ENCODE peak calls at places on chromosomes 16 and 17, in six cellular contexts. C, H, O, G, Y and P are unnamed samples.

GRCh38 chr16:11755022-11755760 is 12.5 kb upstream of the TXNDC11 start:
- DNase-seq in C (no peak), H (no peak), O (no peak), G (no peak), Y (no peak), P (no peak)

GRCh38 chr17:17999364-18000007 is 26.8 kb downstream of the DRC3 start:
- DNase-seq in C (no peak), H (no peak), O (no peak), G (no peak), Y (no peak), P (no peak)

GRCh38 chr16:54303613-54304012 is 17.0 kb upstream of the IRX3 start:
- DNase-seq in C (no peak), H (no peak), O (no peak), G (no peak), Y (no peak), P (no peak)

GRCh38 chr16:819336-819735 is 18.8 kb upstream of the GNG13 start:
- DNase-seq in C (no peak), H (no peak), O (no peak), G (no peak), Y (no peak), P (no peak)

GRCh38 chr16:962901-963814 is 7.6 kb downstream of the LMF1 start:
- DNase-seq in C (no peak), H (peak; percentile 37), O (no peak), G (no peak), Y (no peak), P (no peak)

GRCh38 chr16:69924777-69925191 is 26.4 kb upstream of the CLEC18A start:
- DNase-seq in C (peak; percentile 67), H (no peak), O (no peak), G (no peak), Y (peak; percentile 88), P (no peak)

GRCh38 chr16:1895949-1896675 is 22.1 kb downstream of the HS3ST6 start:
- DNase-seq in C (no peak), H (no peak), O (no peak), G (no peak), Y (no peak), P (no peak)

GRCh38 chr17:55086635-55087058 is 118.1 kb downstream of the STXBP4 start:
- DNase-seq in C (peak; percentile 60), H (no peak), O (no peak), G (no peak), Y (peak; percentile 93), P (no peak)

GRCh38 chr16:67029249-67030096 is 524 bp downstream of the CBFB start:
- DNase-seq in C (no peak), H (peak; percentile 83), O (peak; percentile 64), G (peak; percentile 68), Y (peak; percentile 52), P (peak; percentile 68)

GRCh38 chr17:75877752-75878173 is 618 bp downstream of the TRIM47 start:
- DNase-seq in C (no peak), H (peak; percentile 86), O (peak; percentile 65), G (peak; percentile 73), Y (peak; percentile 73), P (peak; percentile 64)

GRCh38 chr16:79365687-79366086 is 234.8 kb downstream of the MAF start:
- DNase-seq in C (no peak), H (no peak), O (no peak), G (no peak), Y (no peak), P (no peak)

GRCh38 chr16:24689128-24689527 is 40.3 kb upstream of the TNRC6A start:
- DNase-seq in C (peak; percentile 34), H (no peak), O (no peak), G (peak; percentile 32), Y (peak; percentile 73), P (no peak)

GRCh38 chr17:42387221-42387657 is 1.0 kb downstream of the STAT3 start:
- DNase-seq in C (no peak), H (no peak), O (no peak), G (no peak), Y (peak; percentile 95), P (no peak)

GRCh38 chr17:60066576-60066975 is 12.1 kb downstream of the HEATR6 start:
- DNase-seq in C (no peak), H (no peak), O (no peak), G (no peak), Y (no peak), P (no peak)

GRCh38 chr16:9089660-9090059 is 1.8 kb upstream of the HAPSTR1 start:
- DNase-seq in C (no peak), H (no peak), O (no peak), G (no peak), Y (no peak), P (no peak)

GRCh38 chr17:31428111-31428510 is 36.6 kb downstream of the RAB11FIP4 start:
- DNase-seq in C (no peak), H (no peak), O (no peak), G (no peak), Y (no peak), P (no peak)

GRCh38 chr16:27526169-27526568 is 23.5 kb downstream of the GTF3C1 start:
- DNase-seq in C (no peak), H (no peak), O (no peak), G (no peak), Y (no peak), P (peak; percentile 42)

GRCh38 chr17:67441052-67441738 is 64.1 kb downstream of the PITPNC1 start:
- DNase-seq in C (no peak), H (no peak), O (peak; percentile 62), G (peak; percentile 31), Y (peak; percentile 61), P (no peak)

GRCh38 chr17:43890240-43890639 is 17.1 kb downstream of the MPP2 start:
- DNase-seq in C (no peak), H (no peak), O (no peak), G (no peak), Y (no peak), P (no peak)

GRCh38 chr17:28928061-28928460 is 23.3 kb downstream of the PHF12 start:
- DNase-seq in C (no peak), H (no peak), O (peak; percentile 27), G (no peak), Y (no peak), P (no peak)

GRCh38 chr16:56625140-56625942 is at the start of gene MT1E:
- DNase-seq in C (peak; percentile 20), H (peak; percentile 88), O (no peak), G (no peak), Y (peak; percentile 82), P (no peak)

GRCh38 chr17:80968602-80969029 is 23.0 kb upstream of the CHMP6 start:
- DNase-seq in C (no peak), H (no peak), O (no peak), G (no peak), Y (no peak), P (no peak)

GRCh38 chr17:7132511-7133094 is 18.0 kb upstream of the ASGR2 start:
- DNase-seq in C (no peak), H (no peak), O (no peak), G (peak; percentile 81), Y (peak; percentile 58), P (no peak)

GRCh38 chr17:233473-233941 is 52.1 kb upstream of the DOC2B start:
- DNase-seq in C (no peak), H (peak; percentile 61), O (no peak), G (peak; percentile 44), Y (no peak), P (no peak)

GRCh38 chr16:2054543-2055245 is 6.9 kb downstream of the TSC2 start:
- DNase-seq in C (no peak), H (peak; percentile 73), O (no peak), G (no peak), Y (no peak), P (no peak)

GRCh38 chr17:67546578-67547527 is 169.8 kb downstream of the PITPNC1 start:
- DNase-seq in C (peak; percentile 7), H (peak; percentile 63), O (no peak), G (peak; percentile 83), Y (peak; percentile 83), P (no peak)

GRCh38 chr17:39923836-39924690 is 3.3 kb downstream of the ORMDL3 start:
- DNase-seq in C (no peak), H (no peak), O (no peak), G (no peak), Y (peak; percentile 29), P (no peak)
- TF ChIP-seq CTCF in C (no peak), H (no peak), O (no peak), G (no peak), Y (peak; percentile 27), P (no peak)

DNA sequence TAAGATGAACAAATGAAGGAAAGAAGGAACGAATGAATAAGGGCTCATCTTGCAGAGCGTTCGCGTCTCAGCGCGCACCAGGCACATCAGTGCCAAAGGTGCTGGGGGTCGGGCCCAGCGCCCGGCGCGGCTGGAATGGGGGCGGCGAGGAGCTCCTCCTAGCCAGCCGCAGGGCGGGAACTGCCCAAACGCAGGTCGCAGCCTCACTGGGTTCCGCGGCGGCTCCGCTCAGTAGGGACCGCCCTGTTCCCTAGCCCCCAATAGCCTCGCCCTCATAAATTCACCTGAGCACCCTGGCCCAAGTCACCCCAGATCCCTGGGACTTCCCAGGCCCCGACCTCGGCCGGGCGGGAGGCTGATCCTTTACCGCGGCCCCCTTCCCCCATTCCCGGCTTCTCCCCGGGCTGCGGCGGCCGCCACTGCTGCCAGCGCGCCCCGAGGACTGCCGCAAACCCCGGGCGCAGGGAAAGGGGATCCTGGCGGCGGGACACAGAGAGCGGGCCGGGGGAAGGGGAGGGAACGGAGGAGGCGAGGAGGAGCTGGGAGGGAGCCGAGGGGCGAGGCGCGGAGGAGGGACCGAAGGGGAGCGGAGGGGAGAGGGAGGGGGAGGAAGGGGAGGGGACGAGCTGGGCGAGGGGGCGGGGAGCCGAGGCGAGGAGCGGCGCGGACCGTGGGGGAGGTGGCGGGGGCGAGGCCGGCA is 377 bp upstream of the CRHR1 start:
- DNase-seq in C (no peak), H (no peak), O (no peak), G (no peak), Y (no peak), P (peak; percentile 45)
- TF ChIP-seq CTCF in C (no peak), H (no peak), O (no peak), G (no peak), Y (no peak), P (no peak)

GRCh38 chr17:79702071-79702470 is 28.7 kb upstream of the ENPP7 start:
- DNase-seq in C (no peak), H (no peak), O (no peak), G (no peak), Y (no peak), P (no peak)
- TF ChIP-seq CTCF in C (no peak), H (no peak), O (no peak), G (no peak), Y (no peak), P (no peak)

DNA sequence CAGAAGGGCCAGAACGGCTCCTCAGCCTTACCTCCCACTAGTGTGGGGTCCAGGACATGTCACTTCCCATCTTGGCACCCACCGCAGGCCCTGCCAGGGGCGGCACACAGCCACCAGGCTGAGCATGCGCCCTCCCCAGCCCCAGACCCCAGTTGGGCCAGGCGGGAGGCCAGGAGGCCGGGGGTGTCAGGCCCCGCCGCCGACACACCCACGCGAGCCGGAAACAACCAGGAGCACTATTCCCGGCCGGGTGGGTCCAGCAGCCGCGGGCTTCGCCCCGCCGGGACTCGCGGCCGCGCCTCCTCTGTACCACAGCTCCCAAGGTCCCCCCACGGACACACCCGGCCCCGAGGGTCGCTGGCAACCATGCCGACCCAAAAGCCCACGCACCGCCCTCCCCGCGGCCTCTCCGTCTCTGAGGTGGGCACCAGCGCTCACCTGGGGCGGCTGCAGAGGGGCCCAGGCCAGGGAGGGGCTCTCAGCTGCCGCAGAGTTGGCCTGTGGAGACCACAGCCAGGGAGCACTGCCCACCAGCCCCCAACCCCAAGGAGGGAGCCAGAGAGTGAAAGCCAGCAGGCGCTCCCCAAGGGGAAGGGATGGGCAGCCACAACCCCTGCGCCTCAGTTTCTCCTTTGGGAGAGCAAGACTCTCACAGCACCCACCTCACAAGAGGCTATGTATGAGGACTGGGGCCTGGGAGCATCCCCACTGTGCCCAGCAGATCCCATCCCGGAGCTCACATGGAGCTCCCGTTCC is 18.0 kb downstream of the B9D1 start:
- DNase-seq in C (no peak), H (no peak), O (peak; percentile 11), G (no peak), Y (no peak), P (no peak)
- TF ChIP-seq CTCF in C (no peak), H (no peak), O (no peak), G (no peak), Y (no peak), P (no peak)

GRCh38 chr17:50563095-50563511 is 2.6 kb downstream of the CACNA1G start:
- DNase-seq in C (no peak), H (no peak), O (no peak), G (no peak), Y (no peak), P (no peak)
- TF ChIP-seq CTCF in C (no peak), H (no peak), O (no peak), G (no peak), Y (no peak), P (no peak)